ENCODE peak calls at places on chromosome 13, in five cellular contexts. Q, K, M, U and X are unnamed samples.

GRCh38 chr13:61728468-61728867 is 312.8 kb upstream of the PCDH20 start:
- DNase-seq in Q (no peak), K (peak; percentile 48), M (no peak), U (no peak), X (no peak)

GRCh38 chr13:46964789-46965527 is 68.1 kb upstream of the HTR2A start:
- DNase-seq in Q (no peak), K (peak; percentile 69), M (no peak), U (no peak), X (no peak)

GRCh38 chr13:65638572-65639168 is 1591.5 kb downstream of the PCDH9 start:
- DNase-seq in Q (no peak), K (peak; percentile 80), M (no peak), U (no peak), X (no peak)

GRCh38 chr13:36369268-36370107 is 23.3 kb upstream of the SPART start:
- DNase-seq in Q (no peak), K (no peak), M (no peak), U (no peak), X (no peak)

GRCh38 chr13:101703838-101704237 is 251.4 kb downstream of the ITGBL1 start:
- DNase-seq in Q (no peak), K (no peak), M (no peak), U (no peak), X (no peak)

GRCh38 chr13:77500094-77500493 is 35.4 kb upstream of the SCEL start:
- DNase-seq in Q (no peak), K (no peak), M (no peak), U (no peak), X (no peak)

GRCh38 chr13:38879278-38879677 is 111.4 kb downstream of the STOML3 start:
- DNase-seq in Q (no peak), K (no peak), M (no peak), U (no peak), X (no peak)

GRCh38 chr13:44331912-44332840 is 41.4 kb upstream of the SERP2 start:
- DNase-seq in Q (no peak), K (peak; percentile 72), M (peak; percentile 44), U (peak; percentile 69), X (peak; percentile 75)

GRCh38 chr13:54415753-54416366 is 1387.2 kb downstream of the OLFM4 start:
- DNase-seq in Q (no peak), K (no peak), M (no peak), U (no peak), X (no peak)

GRCh38 chr13:37899753-37900152 is 30.2 kb upstream of the TRPC4 start:
- DNase-seq in Q (no peak), K (no peak), M (no peak), U (no peak), X (no peak)

GRCh38 chr13:98856983-98857382 is 104.5 kb upstream of the SLC15A1 start:
- DNase-seq in Q (no peak), K (peak; percentile 28), M (no peak), U (no peak), X (no peak)

GRCh38 chr13:41811588-41812021 is 149.3 kb downstream of the VWA8 start:
- DNase-seq in Q (no peak), K (no peak), M (no peak), U (no peak), X (no peak)

GRCh38 chr13:48483589-48483988 is 49.3 kb downstream of the RCBTB2 start:
- DNase-seq in Q (no peak), K (no peak), M (no peak), U (no peak), X (no peak)

GRCh38 chr13:111210488-111210887 is 95.4 kb downstream of the ARHGEF7 start:
- DNase-seq in Q (peak; percentile 75), K (peak; percentile 84), M (no peak), U (peak; percentile 48), X (no peak)

GRCh38 chr13:48542581-48543341 is 9.9 kb upstream of the RCBTB2 start:
- DNase-seq in Q (peak; percentile 55), K (peak; percentile 21), M (no peak), U (peak; percentile 64), X (no peak)

GRCh38 chr13:98749501-98749900 is 3.0 kb downstream of the SLC15A1 start:
- DNase-seq in Q (no peak), K (peak; percentile 75), M (no peak), U (no peak), X (no peak)

GRCh38 chr13:23794267-23795161 is 94.7 kb downstream of the MIPEP start:
- DNase-seq in Q (no peak), K (peak; percentile 86), M (no peak), U (no peak), X (no peak)

GRCh38 chr13:73991884-73992283 is 142.3 kb downstream of the KLF12 start:
- DNase-seq in Q (no peak), K (no peak), M (no peak), U (no peak), X (no peak)

GRCh38 chr13:22235285-22235949 is 564.5 kb downstream of the FGF9 start:
- DNase-seq in Q (no peak), K (no peak), M (no peak), U (no peak), X (no peak)

GRCh38 chr13:39890537-39890936 is 235.1 kb downstream of the COG6 start:
- DNase-seq in Q (no peak), K (no peak), M (no peak), U (no peak), X (no peak)

GRCh38 chr13:30978981-30979956 is 46.8 kb downstream of the TEX26 start:
- DNase-seq in Q (peak; percentile 66), K (peak; percentile 33), M (no peak), U (no peak), X (no peak)

GRCh38 chr13:41122838-41123237 is 9.8 kb downstream of the KBTBD6 start:
- DNase-seq in Q (no peak), K (no peak), M (no peak), U (no peak), X (no peak)

GRCh38 chr13:95298971-95299627 is 2.2 kb downstream of the ABCC4 start:
- DNase-seq in Q (no peak), K (peak; percentile 85), M (no peak), U (no peak), X (no peak)

GRCh38 chr13:95301947-95302386 is 716 bp upstream of the ABCC4 start:
- DNase-seq in Q (no peak), K (no peak), M (no peak), U (no peak), X (no peak)

GRCh38 chr13:95301135-95301946 is at the start of gene ABCC4:
- DNase-seq in Q (peak; percentile 80), K (peak; percentile 67), M (no peak), U (peak; percentile 70), X (peak; percentile 77)

GRCh38 chr13:95298169-95298940 is 2.9 kb downstream of the ABCC4 start:
- DNase-seq in Q (peak; percentile 70), K (no peak), M (no peak), U (no peak), X (no peak)

DNA sequence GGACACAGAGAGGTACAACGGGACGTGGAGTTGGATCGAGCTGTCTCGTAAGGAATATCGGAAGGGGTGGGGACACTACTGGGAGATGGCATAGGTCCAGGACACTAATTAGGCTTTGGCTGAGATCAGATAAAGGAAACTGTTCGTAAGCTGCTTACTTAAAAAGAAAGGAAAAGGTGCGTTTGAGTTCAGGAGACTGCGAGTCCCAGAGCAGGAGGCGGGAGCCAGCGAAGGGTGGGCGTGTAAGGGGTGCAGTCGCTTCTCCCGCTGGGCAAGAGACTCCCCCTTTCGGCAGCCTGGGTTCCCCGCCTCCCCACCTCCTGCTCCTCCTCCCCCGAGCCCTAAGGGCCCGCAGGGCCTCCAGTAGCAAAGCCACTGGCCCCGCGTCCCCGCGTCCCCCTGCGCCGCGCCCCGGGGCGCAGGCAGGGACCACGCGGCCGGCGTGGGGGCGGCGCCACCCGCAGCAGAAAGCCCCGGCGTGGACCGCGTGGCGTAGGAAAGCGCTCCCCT is 571 bp downstream of the ABCC4 start:
- DNase-seq in Q (peak; percentile 76), K (peak; percentile 34), M (no peak), U (peak; percentile 64), X (peak; percentile 71)
- TF ChIP-seq CTCF in Q (peak; percentile 14), K (no peak), M (no peak), U (no peak), X (no peak)

DNA sequence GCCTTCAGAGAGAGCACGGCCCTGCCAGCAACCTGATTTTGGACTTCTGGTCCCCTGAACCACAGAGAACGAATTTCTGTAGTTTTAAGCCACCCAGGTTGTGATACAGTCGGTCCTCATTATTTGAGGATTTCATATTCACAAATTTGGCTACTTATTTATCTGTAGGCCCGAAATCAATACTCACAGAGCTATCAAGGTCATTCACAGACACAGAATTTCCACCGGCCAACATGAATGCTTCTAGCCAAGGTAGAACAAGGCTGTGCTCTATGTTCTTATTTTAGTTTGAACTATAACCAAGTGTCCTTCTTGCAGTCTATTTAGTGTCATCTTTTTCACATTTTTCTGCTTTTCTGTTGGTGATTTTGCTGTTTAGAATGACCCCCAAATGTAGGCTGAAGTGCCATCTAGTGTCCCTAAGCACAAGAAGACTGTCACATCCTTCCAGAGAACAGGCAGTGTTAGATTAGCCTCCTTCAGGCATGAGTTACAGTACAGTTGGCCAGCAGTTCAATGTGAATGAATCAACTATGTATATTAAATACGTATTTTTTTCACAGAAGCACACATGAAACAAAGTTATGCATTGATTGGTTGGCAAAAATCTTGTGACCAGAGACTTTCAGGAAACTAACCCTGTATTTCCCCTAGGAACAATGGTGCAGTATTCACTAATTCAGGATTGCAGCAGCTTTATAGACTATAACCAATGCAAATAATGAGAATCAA is 63.5 kb downstream of the C13orf42 start:
- DNase-seq in Q (no peak), K (no peak), M (no peak), U (no peak), X (no peak)
- TF ChIP-seq CTCF in Q (no peak), K (no peak), M (no peak), U (no peak), X (no peak)

GRCh38 chr13:27011661-27012060 is 159.9 kb downstream of the USP12 start:
- DNase-seq in Q (no peak), K (no peak), M (no peak), U (no peak), X (no peak)

GRCh38 chr13:27014406-27015359 is 156.9 kb downstream of the USP12 start:
- DNase-seq in Q (no peak), K (no peak), M (no peak), U (no peak), X (no peak)

GRCh38 chr13:27008733-27009132 is 162.9 kb downstream of the USP12 start:
- DNase-seq in Q (no peak), K (no peak), M (no peak), U (no peak), X (no peak)

GRCh38 chr13:27016871-27017270 is 154.7 kb downstream of the USP12 start:
- DNase-seq in Q (no peak), K (no peak), M (no peak), U (no peak), X (no peak)

DNA sequence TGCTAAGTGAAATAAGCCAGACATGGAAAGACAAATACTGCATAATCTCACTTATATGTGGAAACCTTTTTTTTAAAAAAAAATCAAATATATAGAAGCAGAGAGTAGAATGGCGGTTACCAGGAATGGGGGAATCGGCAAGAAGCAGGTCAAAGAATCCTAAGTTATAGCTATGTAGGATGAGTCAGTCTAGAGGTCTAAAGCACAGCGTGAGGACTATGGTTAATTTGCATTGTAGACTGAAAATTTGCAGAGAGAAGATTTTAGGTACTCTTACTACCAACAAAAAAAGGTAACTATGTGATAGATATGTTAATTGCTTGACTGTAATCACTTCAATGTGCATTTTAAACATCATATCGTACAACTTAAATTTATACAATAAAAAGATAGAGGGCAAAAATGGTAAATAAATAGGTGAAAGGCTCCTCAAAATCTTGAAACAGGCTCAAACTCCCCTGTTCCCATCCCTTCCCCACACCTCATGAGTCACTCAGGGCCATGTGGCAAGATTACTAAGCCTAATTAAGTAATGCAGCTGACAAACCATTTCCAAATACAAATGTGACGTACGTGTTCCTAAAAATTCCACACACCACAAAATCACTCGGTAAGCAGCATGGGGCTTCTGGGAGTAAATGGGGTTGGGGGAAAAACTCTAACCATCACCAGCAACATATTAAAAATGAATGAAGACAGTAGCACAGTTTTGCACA is 159.0 kb downstream of the USP12 start:
- DNase-seq in Q (no peak), K (peak; percentile 85), M (no peak), U (no peak), X (no peak)
- TF ChIP-seq CTCF in Q (no peak), K (no peak), M (no peak), U (no peak), X (no peak)

GRCh38 chr13:114067381-114067885 is 65.0 kb downstream of the RASA3 start:
- DNase-seq in Q (no peak), K (peak; percentile 60), M (no peak), U (no peak), X (no peak)
- TF ChIP-seq CTCF in Q (no peak), K (no peak), M (no peak), U (no peak), X (no peak)